ENCODE peak calls at places on chromosomes 2 and 18, in five cellular contexts. R, P, L, J and N are unnamed samples.

GRCh38 chr2:64217198-64217869 is 73.1 kb upstream of the PELI1 start:
- DNase-seq in R (no peak), P (no peak), L (no peak), J (no peak), N (no peak)

GRCh38 chr18:3593381-3593903 is 143.5 kb downstream of the TGIF1 start:
- DNase-seq in R (no peak), P (no peak), L (no peak), J (no peak), N (no peak)

GRCh38 chr2:69567157-69567908 is 76.2 kb downstream of the AAK1 start:
- DNase-seq in R (no peak), P (no peak), L (no peak), J (no peak), N (no peak)

GRCh38 chr18:70181725-70182124 is 23.8 kb downstream of the RTTN start:
- DNase-seq in R (no peak), P (no peak), L (no peak), J (no peak), N (no peak)

GRCh38 chr18:53467756-53468155 is 756.7 kb downstream of the MBD2 start:
- DNase-seq in R (no peak), P (no peak), L (no peak), J (no peak), N (no peak)

GRCh38 chr18:13932285-13933025 is 17.1 kb upstream of the MC2R start:
- DNase-seq in R (no peak), P (no peak), L (no peak), J (no peak), N (no peak)

GRCh38 chr2:202035941-202036372 is 2.3 kb downstream of the FZD7 start:
- DNase-seq in R (peak), P (no peak), L (no peak), J (peak), N (no peak)

GRCh38 chr2:119536209-119536608 is 8.0 kb upstream of the CFAP221 start:
- DNase-seq in R (no peak), P (no peak), L (no peak), J (no peak), N (peak)

GRCh38 chr2:224055101-224055500 is 16.0 kb upstream of the SERPINE2 start:
- DNase-seq in R (no peak), P (no peak), L (no peak), J (no peak), N (no peak)

GRCh38 chr18:9356969-9357368 is 22.4 kb downstream of the TWSG1 start:
- DNase-seq in R (no peak), P (no peak), L (no peak), J (no peak), N (no peak)

GRCh38 chr2:38665854-38666577 is at the start of gene GALM:
- DNase-seq in R (peak), P (peak), L (peak), J (peak), N (no peak)

GRCh38 chr2:3344897-3345296 is 32.7 kb downstream of the EIPR1 start:
- DNase-seq in R (no peak), P (no peak), L (no peak), J (no peak), N (no peak)

GRCh38 chr18:25950321-25950720 is 140.1 kb downstream of the SS18 start:
- DNase-seq in R (no peak), P (no peak), L (no peak), J (no peak), N (no peak)

GRCh38 chr18:31040982-31041345 is 1.6 kb downstream of the DSC3 start:
- DNase-seq in R (no peak), P (no peak), L (no peak), J (no peak), N (no peak)

GRCh38 chr2:25905126-25905525 is 26.8 kb upstream of the ASXL2 start:
- DNase-seq in R (no peak), P (no peak), L (no peak), J (no peak), N (no peak)

GRCh38 chr2:216446343-216446742 is 34.1 kb downstream of the SMARCAL1 start:
- DNase-seq in R (no peak), P (no peak), L (no peak), J (no peak), N (no peak)

GRCh38 chr18:10291568-10291981 is 162.9 kb upstream of the APCDD1 start:
- DNase-seq in R (no peak), P (peak), L (peak), J (no peak), N (no peak)

GRCh38 chr2:157831573-157832315 is 44.4 kb downstream of the ACVR1 start:
- DNase-seq in R (no peak), P (no peak), L (no peak), J (no peak), N (no peak)

GRCh38 chr2:168432565-168433186 is 23.4 kb upstream of the CERS6 start:
- DNase-seq in R (no peak), P (no peak), L (no peak), J (no peak), N (no peak)

DNA sequence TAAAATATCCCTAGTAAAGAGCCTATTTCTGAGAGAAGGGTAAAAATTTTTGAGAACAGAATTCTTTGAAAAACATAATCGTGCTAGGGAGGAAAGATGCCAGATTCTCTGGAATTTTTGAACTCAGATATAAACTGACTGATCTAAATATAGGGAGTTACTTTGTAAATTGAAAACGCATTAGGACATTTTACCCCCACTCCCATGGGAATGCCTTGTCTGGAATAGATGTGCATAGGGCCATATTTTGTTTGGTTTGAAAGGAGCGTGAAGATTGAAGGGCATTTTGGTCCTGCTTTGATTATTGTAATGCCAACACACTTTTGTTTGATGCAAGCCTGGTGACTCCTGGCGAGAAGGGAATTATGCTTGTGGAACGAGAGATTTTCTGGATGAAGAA is 158.7 kb upstream of the DPP10 start:
- DNase-seq in R (no peak), P (no peak), L (no peak), J (no peak), N (no peak)
- TF ChIP-seq CTCF in R (no peak), P (no peak), L (no peak), J (no peak), N (no peak)

DNA sequence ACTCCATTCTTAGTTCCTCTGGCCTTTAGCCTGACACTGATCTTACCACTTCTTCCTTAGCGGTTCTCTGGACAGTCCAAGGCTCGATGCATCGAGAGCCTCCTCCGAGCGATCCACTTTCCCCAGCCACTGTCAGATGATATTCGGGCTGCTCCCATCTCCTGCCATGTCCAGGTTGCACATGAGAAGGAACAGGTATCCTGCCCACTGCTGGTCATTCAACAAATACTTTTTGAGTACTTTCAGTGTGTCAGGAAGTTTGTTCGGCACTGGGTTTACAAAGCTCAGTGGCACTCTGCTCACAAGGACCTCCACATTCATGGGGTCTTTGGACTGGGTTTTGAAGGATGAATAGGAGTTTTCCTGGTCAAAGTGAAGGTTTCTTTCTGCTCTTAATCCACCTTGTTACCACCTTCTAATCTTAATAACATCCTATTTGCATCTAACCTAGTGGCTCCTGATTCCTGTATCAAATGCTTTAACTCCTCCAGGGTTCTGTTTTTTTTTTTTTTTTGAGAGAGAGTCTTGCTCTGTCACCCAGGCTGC is 25.8 kb downstream of the GCKR start:
- DNase-seq in R (no peak), P (no peak), L (no peak), J (no peak), N (peak)
- TF ChIP-seq CTCF in R (no peak), P (no peak), L (no peak), J (no peak), N (no peak)

GRCh38 chr2:105519516-105519915 is 120.7 kb upstream of the FHL2 start:
- DNase-seq in R (no peak), P (no peak), L (no peak), J (no peak), N (no peak)

GRCh38 chr2:105521616-105522015 is 122.8 kb upstream of the FHL2 start:
- DNase-seq in R (no peak), P (no peak), L (no peak), J (no peak), N (peak)

GRCh38 chr2:105522645-105523044 is 123.8 kb upstream of the FHL2 start:
- DNase-seq in R (no peak), P (peak), L (no peak), J (peak), N (no peak)

GRCh38 chr2:105518897-105519296 is 120.0 kb upstream of the FHL2 start:
- DNase-seq in R (no peak), P (no peak), L (no peak), J (no peak), N (peak)

GRCh38 chr2:105521176-105521575 is 122.3 kb upstream of the FHL2 start:
- DNase-seq in R (no peak), P (no peak), L (no peak), J (no peak), N (no peak)
- TF ChIP-seq CTCF in R (peak), P (no peak), L (peak), J (peak), N (peak)

DNA sequence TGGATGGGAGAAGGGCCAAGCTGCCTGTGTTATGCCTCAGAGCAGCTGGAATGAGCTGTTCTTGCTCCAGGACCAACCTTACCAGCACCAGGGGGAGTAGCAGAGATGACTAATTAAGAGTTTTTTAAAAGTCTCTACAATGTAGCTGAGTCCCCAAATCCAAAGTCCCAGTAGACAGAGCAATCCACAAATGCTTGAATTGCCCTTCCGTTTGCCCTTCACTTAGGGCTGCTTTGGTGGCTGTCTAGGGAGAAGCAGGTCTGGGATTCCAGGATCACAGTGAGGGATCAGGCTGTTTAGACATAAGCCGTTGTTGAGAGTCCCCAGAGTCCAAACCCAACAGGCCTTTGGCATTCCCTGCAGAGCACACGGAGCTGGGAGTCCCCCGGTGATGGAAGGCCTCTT is 59.4 kb downstream of the RHOB start:
- DNase-seq in R (no peak), P (no peak), L (no peak), J (peak), N (no peak)
- TF ChIP-seq CTCF in R (no peak), P (peak), L (no peak), J (no peak), N (no peak)

GRCh38 chr2:130286983-130287655 is 55.6 kb upstream of the IMP4 start:
- DNase-seq in R (peak), P (no peak), L (no peak), J (no peak), N (no peak)

GRCh38 chr2:130287656-130288026 is 55.1 kb upstream of the IMP4 start:
- DNase-seq in R (peak), P (no peak), L (no peak), J (no peak), N (no peak)

GRCh38 chr2:130289780-130290179 is 52.9 kb upstream of the IMP4 start:
- DNase-seq in R (no peak), P (no peak), L (no peak), J (no peak), N (no peak)

GRCh38 chr2:130288467-130289403 is 54.0 kb upstream of the IMP4 start:
- DNase-seq in R (peak), P (no peak), L (no peak), J (peak), N (no peak)
- TF ChIP-seq CTCF in R (no peak), P (no peak), L (no peak), J (no peak), N (no peak)

GRCh38 chr2:218009191-218010114 is 6.7 kb upstream of the TNS1 start:
- DNase-seq in R (no peak), P (no peak), L (no peak), J (peak), N (no peak)

GRCh38 chr2:218011641-218012040 is 8.8 kb upstream of the TNS1 start:
- DNase-seq in R (no peak), P (no peak), L (no peak), J (no peak), N (no peak)

GRCh38 chr2:218008060-218009040 is 5.6 kb upstream of the TNS1 start:
- DNase-seq in R (no peak), P (no peak), L (no peak), J (no peak), N (no peak)

GRCh38 chr2:218010838-218011616 is 8.2 kb upstream of the TNS1 start:
- DNase-seq in R (no peak), P (no peak), L (no peak), J (peak), N (no peak)

GRCh38 chr2:218010116-218010837 is 7.5 kb upstream of the TNS1 start:
- DNase-seq in R (peak), P (no peak), L (peak), J (peak), N (peak)
- TF ChIP-seq CTCF in R (peak), P (peak), L (peak), J (peak), N (peak)

DNA sequence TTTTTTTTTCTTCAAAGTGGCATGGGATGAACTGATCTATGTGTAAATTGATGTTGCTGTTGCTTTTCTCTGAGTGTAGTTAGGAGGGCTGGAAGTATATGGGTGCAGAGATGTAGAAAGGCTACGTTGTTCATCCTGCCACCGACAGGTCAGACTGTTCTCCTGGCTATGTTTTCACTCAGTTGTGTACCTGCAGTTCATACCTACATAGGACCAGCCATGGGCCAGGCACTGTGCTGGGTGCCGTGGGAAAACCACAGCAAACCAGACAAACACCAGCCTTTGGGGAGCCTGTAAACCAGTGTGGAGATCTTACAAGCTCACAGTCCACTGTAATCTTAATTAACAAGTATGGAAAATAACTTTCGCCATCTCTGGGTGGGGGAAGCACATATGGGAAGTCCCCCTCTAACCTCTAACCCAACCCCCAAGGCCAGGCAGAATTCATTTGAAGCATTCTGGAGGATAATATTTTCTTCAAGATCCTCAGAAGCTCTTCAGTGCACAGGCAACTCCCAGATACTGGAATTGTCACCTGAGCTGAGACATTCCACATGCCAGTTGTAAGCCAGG is 12.7 kb downstream of the NCK2 start:
- DNase-seq in R (no peak), P (no peak), L (no peak), J (no peak), N (no peak)
- TF ChIP-seq CTCF in R (no peak), P (no peak), L (no peak), J (no peak), N (no peak)

DNA sequence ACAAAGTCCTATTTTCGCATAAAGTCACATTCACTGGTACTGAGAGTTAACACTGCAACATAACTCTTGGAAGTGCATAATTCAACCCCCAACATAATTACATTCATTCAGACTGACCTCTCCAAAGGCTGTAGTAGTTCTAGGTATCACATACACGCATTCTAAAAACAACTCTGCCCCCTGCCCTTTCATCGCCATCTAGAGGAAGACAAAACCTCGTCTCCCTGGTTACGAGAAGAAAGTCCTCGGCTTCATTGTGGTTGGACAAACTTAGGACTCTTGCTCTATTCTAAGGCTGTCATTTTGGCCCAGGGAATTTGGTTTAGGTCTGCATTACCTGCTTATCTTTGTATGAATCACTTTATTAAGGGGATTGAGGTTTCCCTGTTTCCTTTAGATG is 215.3 kb upstream of the NRXN1 start:
- DNase-seq in R (no peak), P (no peak), L (no peak), J (no peak), N (no peak)
- TF ChIP-seq CTCF in R (no peak), P (no peak), L (no peak), J (no peak), N (no peak)

GRCh38 chr2:177673602-177674595 is 281.3 kb downstream of the AGPS start:
- DNase-seq in R (no peak), P (no peak), L (no peak), J (no peak), N (no peak)
- TF ChIP-seq CTCF in R (no peak), P (peak), L (no peak), J (no peak), N (no peak)